ENCODE peak calls at places on chromosome 16, in seven cellular contexts. J is NCI-H1105 treated with DMSO at 0.1 percent for 48 hours; P is GM23338; X is naive thymus-derived CD4-positive, alpha-beta T cell; W is stimulated activated CD4-positive, alpha-beta T cell treated with anti-CD3 and anti-CD28 coated beads, Interleukin-4, amount 100 ng/mL, for 24 hours; Y is fibroblast of mammary gland; G is GM23248. Q is an unnamed sample.

GRCh38 chr16:77131398-77131797 is 59.6 kb upstream of the MON1B start:
- DNase-seq in J (no peak), P (no peak), X (no peak), W (no peak), Y (no peak), G (no peak), Q (no peak)

GRCh38 chr16:55641430-55642056 is 14.2 kb upstream of the SLC6A2 start:
- DNase-seq in J (no peak), P (no peak), X (no peak), W (no peak), Y (no peak), G (peak), Q (peak)

GRCh38 chr16:66717112-66717675 is 20.7 kb upstream of the CMTM4 start:
- DNase-seq in J (no peak), P (peak), X (no peak), W (peak), Y (peak), G (peak), Q (no peak)

GRCh38 chr16:52597073-52597771 is 50.3 kb upstream of the TOX3 start:
- DNase-seq in J (no peak), P (no peak), X (no peak), W (no peak), Y (no peak), G (no peak), Q (no peak)

GRCh38 chr16:4260360-4260759 is 12.5 kb downstream of the TFAP4 start:
- DNase-seq in J (peak), P (no peak), X (no peak), W (no peak), Y (no peak), G (no peak), Q (no peak)

GRCh38 chr16:77894054-77894632 is 105.8 kb downstream of the VAT1L start:
- DNase-seq in J (no peak), P (no peak), X (no peak), W (no peak), Y (no peak), G (no peak), Q (no peak)

GRCh38 chr16:4376126-4376819 is 4.6 kb downstream of the VASN start:
- DNase-seq in J (no peak), P (no peak), X (no peak), W (no peak), Y (peak), G (peak), Q (peak)

GRCh38 chr16:19308392-19308791 is 22.9 kb downstream of the CLEC19A start:
- DNase-seq in J (no peak), P (no peak), X (no peak), W (no peak), Y (no peak), G (no peak), Q (no peak)

GRCh38 chr16:30699615-30700099 is 686 bp downstream of the SRCAP start:
- DNase-seq in J (no peak), P (no peak), X (no peak), W (no peak), Y (no peak), G (no peak), Q (no peak)

GRCh38 chr16:3488801-3489200 is 6.5 kb downstream of the C16orf90 start:
- DNase-seq in J (no peak), P (no peak), X (no peak), W (no peak), Y (no peak), G (no peak), Q (no peak)

GRCh38 chr16:84859681-84860080 is 39.9 kb downstream of the CRISPLD2 start:
- DNase-seq in J (no peak), P (no peak), X (no peak), W (no peak), Y (no peak), G (no peak), Q (no peak)

GRCh38 chr16:27169511-27170071 is 33.7 kb upstream of the KDM8 start:
- DNase-seq in J (no peak), P (peak), X (peak), W (peak), Y (peak), G (peak), Q (peak)

GRCh38 chr16:48592839-48593429 is 17.0 kb downstream of the N4BP1 start:
- DNase-seq in J (no peak), P (peak), X (no peak), W (no peak), Y (peak), G (no peak), Q (no peak)

GRCh38 chr16:15031596-15031995 is 24.3 kb downstream of the NTAN1 start:
- DNase-seq in J (no peak), P (no peak), X (no peak), W (no peak), Y (no peak), G (no peak), Q (no peak)

GRCh38 chr16:15539197-15539596 is 103.8 kb downstream of the MARF1 start:
- DNase-seq in J (no peak), P (peak), X (no peak), W (no peak), Y (no peak), G (no peak), Q (peak)

GRCh38 chr16:83804366-83804765 is 3.4 kb upstream of the HSBP1 start:
- DNase-seq in J (no peak), P (no peak), X (no peak), W (no peak), Y (no peak), G (no peak), Q (no peak)

GRCh38 chr16:87553174-87553573 is 49.1 kb upstream of the JPH3 start:
- DNase-seq in J (no peak), P (no peak), X (no peak), W (no peak), Y (no peak), G (no peak), Q (no peak)

GRCh38 chr16:77555101-77555500 is 120.3 kb upstream of the ADAMTS18 start:
- DNase-seq in J (no peak), P (no peak), X (no peak), W (no peak), Y (no peak), G (no peak), Q (no peak)

GRCh38 chr16:12988071-12988470 is 86.7 kb downstream of the SHISA9 start:
- DNase-seq in J (no peak), P (no peak), X (no peak), W (no peak), Y (no peak), G (no peak), Q (no peak)

GRCh38 chr16:15879255-15879804 is 9.1 kb downstream of the CEP20 start:
- DNase-seq in J (no peak), P (no peak), X (no peak), W (no peak), Y (peak), G (peak), Q (peak)

GRCh38 chr16:65660390-65660789 is 538.5 kb upstream of the CDH11 start:
- DNase-seq in J (no peak), P (no peak), X (no peak), W (no peak), Y (peak), G (peak), Q (peak)

GRCh38 chr16:49466881-49467280 is 93.3 kb downstream of the C16orf78 start:
- DNase-seq in J (no peak), P (no peak), X (no peak), W (no peak), Y (no peak), G (no peak), Q (no peak)

GRCh38 chr16:77433146-77433545 is 1.7 kb downstream of the ADAMTS18 start:
- DNase-seq in J (no peak), P (no peak), X (no peak), W (no peak), Y (no peak), G (no peak), Q (no peak)

GRCh38 chr16:56956076-56956475 is 5.7 kb upstream of the CETP start:
- DNase-seq in J (no peak), P (no peak), X (no peak), W (no peak), Y (peak), G (no peak), Q (no peak)

GRCh38 chr16:51150159-51150893 is 744 bp downstream of the SALL1 start:
- DNase-seq in J (no peak), P (peak), X (no peak), W (no peak), Y (no peak), G (peak), Q (no peak)

GRCh38 chr16:3573146-3573815 is 3.9 kb downstream of the NLRC3 start:
- DNase-seq in J (no peak), P (no peak), X (no peak), W (no peak), Y (no peak), G (no peak), Q (no peak)

GRCh38 chr16:49596119-49596518 is 222.5 kb downstream of the C16orf78 start:
- DNase-seq in J (no peak), P (no peak), X (peak), W (no peak), Y (peak), G (no peak), Q (peak)

GRCh38 chr16:72963508-72963907 is 84.4 kb downstream of the ZFHX3 start:
- DNase-seq in J (no peak), P (no peak), X (no peak), W (no peak), Y (no peak), G (no peak), Q (no peak)

GRCh38 chr16:66798162-66798561 is 3.2 kb downstream of the TERB1 start:
- DNase-seq in J (no peak), P (no peak), X (no peak), W (no peak), Y (peak), G (peak), Q (peak)

GRCh38 chr16:15961557-15962205 is 12.3 kb downstream of the ABCC1 start:
- DNase-seq in J (no peak), P (no peak), X (no peak), W (no peak), Y (no peak), G (no peak), Q (no peak)

GRCh38 chr16:57530104-57530522 is 6.3 kb downstream of the CCDC102A start:
- DNase-seq in J (no peak), P (no peak), X (peak), W (peak), Y (peak), G (peak), Q (peak)

GRCh38 chr16:380837-381787 is 666 bp downstream of the PGAP6 start:
- DNase-seq in J (no peak), P (peak), X (no peak), W (no peak), Y (no peak), G (peak), Q (peak)

Q was measured in MG63.